ENCODE peak calls at places on chromosome 14, in eight cellular contexts. Y is activated CD4-positive, alpha-beta memory T cell treated with anti-CD3 and anti-CD28 coated beads for 36 hours; C is C1 segment of cervical spinal cord; L is AG09319; R is uterus; S is IMR-90; X is A172; M is activated CD4-positive, alpha-beta T cell treated with anti-CD3 and anti-CD28 coated beads, Interleukin-2, amount 10 ng/mL, durations not matched to agents 24 days and 14 days. W is an unnamed sample.

GRCh38 chr14:56294125-56294524 is 175.9 kb downstream of the PELI2 start:
- DNase-seq in Y (no peak), C (no peak), L (no peak), R (no peak), S (no peak), X (no peak), M (no peak), W (no peak)

GRCh38 chr14:100381386-100382105 is 58.4 kb downstream of the SLC25A47 start:
- DNase-seq in Y (no peak), C (no peak), L (no peak), R (no peak), S (peak; percentile 43), X (no peak), M (no peak), W (no peak)

GRCh38 chr14:56118611-56119181 is 485 bp downstream of the PELI2 start:
- DNase-seq in Y (peak; percentile 42), C (no peak), L (no peak), R (peak; percentile 26), S (no peak), X (no peak), M (peak; percentile 80), W (no peak)

GRCh38 chr14:55914771-55915170 is 203.4 kb upstream of the PELI2 start:
- DNase-seq in Y (no peak), C (no peak), L (no peak), R (no peak), S (peak; percentile 4), X (no peak), M (no peak), W (no peak)

GRCh38 chr14:99430491-99430890 is 50.2 kb downstream of the SETD3 start:
- DNase-seq in Y (peak; percentile 63), C (no peak), L (no peak), R (peak; percentile 22), S (no peak), X (no peak), M (no peak), W (no peak)

GRCh38 chr14:105748204-105748578 is 221.8 kb downstream of the TMEM121 start:
- DNase-seq in Y (no peak), C (no peak), L (no peak), R (no peak), S (no peak), X (peak; percentile 73), M (no peak), W (no peak)

GRCh38 chr14:99216191-99216590 is 55.8 kb downstream of the BCL11B start:
- DNase-seq in Y (no peak), C (no peak), L (no peak), R (no peak), S (no peak), X (no peak), M (no peak), W (no peak)

GRCh38 chr14:26966942-26967341 is 369.1 kb upstream of the NOVA1 start:
- DNase-seq in Y (no peak), C (no peak), L (no peak), R (peak; percentile 38), S (no peak), X (peak; percentile 1), M (no peak), W (no peak)

GRCh38 chr14:99881011-99881410 is 87.8 kb downstream of the EML1 start:
- DNase-seq in Y (no peak), C (peak; percentile 19), L (no peak), R (peak; percentile 46), S (peak; percentile 35), X (no peak), M (no peak), W (no peak)

GRCh38 chr14:71525663-71526246 is 406.5 kb upstream of the RGS6 start:
- DNase-seq in Y (no peak), C (no peak), L (no peak), R (no peak), S (peak; percentile 11), X (no peak), M (no peak), W (no peak)

GRCh38 chr14:91381801-91382670 is 35.6 kb downstream of the CCDC88C start:
- DNase-seq in Y (peak; percentile 48), C (no peak), L (no peak), R (no peak), S (no peak), X (no peak), M (no peak), W (no peak)

GRCh38 chr14:105207460-105207901 is 26.4 kb upstream of the NUDT14 start:
- DNase-seq in Y (no peak), C (no peak), L (no peak), R (no peak), S (no peak), X (no peak), M (no peak), W (no peak)

GRCh38 chr14:23492618-23493272 is 23.2 kb downstream of the NGDN start:
- DNase-seq in Y (no peak), C (no peak), L (no peak), R (no peak), S (peak; percentile 13), X (no peak), M (no peak), W (no peak)

GRCh38 chr14:79424462-79424861 is 786.8 kb downstream of the DIO2 start:
- DNase-seq in Y (no peak), C (no peak), L (no peak), R (no peak), S (peak; percentile 63), X (no peak), M (no peak), W (no peak)

W was measured in AG09309.